ENCODE peak calls at places on chromosome 10, in seven cellular contexts. U is endodermal cell, N is thoracic aorta, V is bronchial epithelial cell, Q is B cell, T is endothelial cell, Z is foreskin fibroblast. B is an unnamed sample.

GRCh38 chr10:131000244-131000643 is 311.3 kb downstream of the TCERG1L start:
- DNase-seq in Q (no peak), Z (no peak), U (no peak), N (no peak), V (no peak), T (no peak), B (no peak)

GRCh38 chr10:1217661-1218060 is 161.5 kb downstream of the WDR37 start:
- DNase-seq in V (no peak), Q (no peak), T (no peak), N (no peak), U (no peak), Z (no peak), B (no peak)

GRCh38 chr10:31999261-31999660 is 57.0 kb downstream of the KIF5B start:
- DNase-seq in T (no peak), N (no peak), Q (no peak), V (no peak), Z (no peak), U (no peak), B (no peak)

GRCh38 chr10:84659027-84659426 is 330.6 kb downstream of the CCSER2 start:
- DNase-seq in V (no peak), Z (no peak), T (no peak), N (no peak), U (no peak), Q (no peak), B (no peak)

GRCh38 chr10:19194866-19195265 is 146.3 kb downstream of the MALRD1 start:
- DNase-seq in U (no peak), N (no peak), V (no peak), T (no peak), Q (no peak), Z (no peak), B (no peak)

GRCh38 chr10:52488606-52489485 is 174.8 kb downstream of the DKK1 start:
- DNase-seq in U (no peak), V (peak), T (no peak), Q (no peak), Z (peak), N (no peak), B (no peak)

GRCh38 chr10:92342801-92343200 is 51.8 kb downstream of the MARCHF5 start:
- DNase-seq in Q (no peak), T (no peak), V (peak), N (no peak), Z (peak), U (no peak), B (no peak)

GRCh38 chr10:30510184-30510931 is 76.4 kb downstream of the MAP3K8 start:
- DNase-seq in N (peak), Q (peak), T (no peak), V (peak), Z (peak), U (no peak), B (no peak)

GRCh38 chr10:9860045-9860444 is 1157.6 kb upstream of the CELF2 start:
- DNase-seq in T (no peak), Z (peak), Q (no peak), V (no peak), U (no peak), N (no peak), B (no peak)

GRCh38 chr10:84256510-84257342 is 11.9 kb downstream of the RGR start:
- DNase-seq in T (peak), V (peak), U (peak), Z (peak), N (no peak), Q (no peak), B (no peak)

GRCh38 chr10:117419921-117420320 is 44.7 kb upstream of the PDZD8 start:
- DNase-seq in V (peak), Q (no peak), Z (peak), U (no peak), T (no peak), N (no peak), B (no peak)

GRCh38 chr10:132591166-132591971 is 53.8 kb downstream of the INPP5A start:
- DNase-seq in V (peak), Z (peak), N (peak), Q (no peak), U (peak), T (no peak), B (no peak)

GRCh38 chr10:43842496-43842895 is 193.8 kb upstream of the ZNF32 start:
- DNase-seq in T (no peak), Q (no peak), U (peak), N (no peak), Z (no peak), V (no peak), B (no peak)

GRCh38 chr10:61825001-61825400 is 76.5 kb upstream of the ARID5B start:
- DNase-seq in V (no peak), Z (no peak), U (no peak), Q (no peak), N (no peak), T (no peak), B (no peak)

GRCh38 chr10:81953420-81953819 is 78.4 kb downstream of the NRG3 start:
- DNase-seq in N (no peak), Q (no peak), Z (peak), V (peak), U (no peak), T (no peak), B (no peak)

GRCh38 chr10:99694171-99694570 is 34.9 kb downstream of the ENTPD7 start:
- DNase-seq in T (no peak), V (no peak), Q (no peak), N (no peak), U (no peak), Z (peak), B (no peak)

GRCh38 chr10:123778719-123779118 is 112.6 kb downstream of the GPR26 start:
- DNase-seq in Z (no peak), U (no peak), T (no peak), Q (no peak), V (peak), N (no peak), B (no peak)

GRCh38 chr10:73889014-73889413 is 14.7 kb upstream of the CAMK2G start:
- DNase-seq in Z (peak), Q (peak), N (no peak), V (peak), T (no peak), U (peak), B (no peak)

GRCh38 chr10:113762083-113762482 is 10.6 kb downstream of the PLEKHS1 start:
- DNase-seq in N (no peak), V (no peak), U (no peak), T (no peak), Z (no peak), Q (no peak), B (no peak)

GRCh38 chr10:69434169-69434568 is 17.1 kb upstream of the TSPAN15 start:
- DNase-seq in Z (peak), N (no peak), V (no peak), U (no peak), Q (no peak), T (no peak), B (no peak)

GRCh38 chr10:67306588-67307205 is 380.9 kb downstream of the LRRTM3 start:
- DNase-seq in Z (peak), N (no peak), U (peak), V (peak), Q (no peak), T (no peak), B (no peak)

GRCh38 chr10:127977368-127978009 is 70.6 kb downstream of the PTPRE start:
- DNase-seq in T (peak), Q (peak), V (peak), Z (peak), N (peak), U (no peak), B (peak)

GRCh38 chr10:132532784-132533560 is 4.6 kb upstream of the INPP5A start:
- DNase-seq in U (peak), T (no peak), Z (peak), Q (no peak), N (no peak), V (peak), B (peak)

GRCh38 chr10:70055550-70055949 is 2.9 kb downstream of the MACROH2A2 start:
- DNase-seq in U (no peak), T (no peak), Z (peak), V (peak), N (no peak), Q (no peak), B (no peak)

GRCh38 chr10:86389441-86390193 is 23.0 kb upstream of the GRID1 start:
- DNase-seq in Z (peak), Q (peak), V (no peak), N (no peak), U (peak), T (peak), B (no peak)

GRCh38 chr10:60732240-60733188 is 45.8 kb upstream of the CDK1 start:
- DNase-seq in N (no peak), T (peak), Z (peak), Q (peak), V (peak), U (peak), B (no peak)

GRCh38 chr10:119306514-119306951 is 99.2 kb downstream of the GRK5 start:
- DNase-seq in Q (peak), U (no peak), V (peak), N (no peak), T (no peak), Z (no peak), B (no peak)

GRCh38 chr10:13294156-13294555 is 5.7 kb downstream of the PHYH start:
- DNase-seq in V (no peak), U (no peak), Z (no peak), N (no peak), T (no peak), Q (no peak), B (no peak)

GRCh38 chr10:12949248-12949647 is 52.3 kb downstream of the CCDC3 start:
- DNase-seq in Z (no peak), T (no peak), Q (no peak), U (peak), V (no peak), N (no peak), B (no peak)

GRCh38 chr10:52956451-52956850 is 183.9 kb upstream of the MBL2 start:
- DNase-seq in Z (no peak), N (no peak), V (peak), Q (no peak), U (no peak), T (no peak), B (peak)

DNA sequence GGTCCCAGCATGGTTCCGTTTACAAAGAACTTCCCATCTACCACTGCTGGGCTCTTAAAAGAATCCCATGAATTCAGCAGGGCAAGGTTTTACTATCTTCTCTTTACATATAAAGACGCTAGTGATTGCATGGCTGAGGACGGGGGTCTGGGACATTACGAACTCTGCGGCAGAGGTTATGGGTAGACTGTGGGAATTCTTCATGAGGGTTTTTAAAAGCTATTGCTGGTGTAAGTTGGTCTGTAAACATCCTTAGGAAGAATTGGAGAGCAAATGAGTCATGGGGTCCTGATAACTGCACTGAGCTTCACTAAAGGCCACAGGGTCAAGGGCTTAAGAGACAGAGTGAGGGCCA is 53.1 kb upstream of the TMEM72 start:
- DNase-seq in V (no peak), Z (no peak), Q (no peak), U (no peak), N (no peak), T (no peak), B (no peak)
- TF ChIP-seq CTCF in V (no peak), Z (no peak), Q (peak), U (no peak), N (peak), T (no peak), B (no peak)

GRCh38 chr10:105974803-105975456 is 1189.6 kb downstream of the SORCS1 start:
- DNase-seq in U (peak), Q (no peak), T (peak), N (no peak), V (no peak), Z (peak), B (no peak)
- TF ChIP-seq CTCF in U (peak), Q (no peak), T (peak), N (peak), V (peak), Z (peak), B (peak)

GRCh38 chr10:80429521-80429966 is 21.2 kb downstream of the PRXL2A start:
- DNase-seq in N (no peak), U (no peak), Z (peak), V (peak), T (no peak), Q (no peak), B (no peak)
- TF ChIP-seq CTCF in N (no peak), U (no peak), Z (no peak), V (peak), T (no peak), Q (no peak), B (no peak)

DNA sequence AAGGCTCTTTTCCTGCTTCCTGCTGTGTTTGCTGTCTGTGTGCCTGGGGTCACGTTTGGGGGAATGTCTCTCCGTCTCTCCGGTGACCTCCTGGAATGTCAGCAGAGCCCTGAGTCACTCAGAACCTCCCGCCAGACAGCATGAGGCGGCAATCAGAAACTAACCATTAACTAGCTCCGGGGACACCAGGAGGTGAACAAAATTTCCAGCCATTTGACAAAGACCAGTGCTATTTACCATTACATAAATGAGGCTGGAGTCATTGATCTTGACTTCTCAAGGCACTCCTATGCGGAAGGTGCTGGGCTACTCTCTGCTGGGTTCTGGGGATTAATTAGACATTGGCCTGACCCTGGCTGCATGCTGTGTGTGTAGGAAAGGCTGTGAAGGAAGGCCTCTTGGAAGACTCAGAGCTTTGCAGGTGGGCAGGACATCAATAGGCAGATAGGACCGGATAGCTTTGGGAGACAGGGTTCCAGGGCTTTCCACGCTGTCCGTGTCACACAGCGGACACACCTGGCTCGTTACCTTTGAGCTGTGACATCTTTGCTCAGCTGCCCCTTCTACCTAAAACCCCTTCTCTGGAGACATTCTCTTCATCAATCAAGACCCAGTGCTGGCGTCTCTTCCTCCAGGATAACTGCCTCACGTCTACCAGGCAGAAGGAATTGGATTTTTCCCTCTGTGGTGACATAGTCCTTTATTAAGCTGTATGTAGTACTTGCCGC is 77.0 kb downstream of the PFKFB3 start:
- DNase-seq in T (no peak), Q (no peak), N (peak), Z (peak), V (peak), U (peak), B (peak)
- TF ChIP-seq CTCF in T (no peak), Q (no peak), N (no peak), Z (no peak), V (no peak), U (no peak), B (no peak)